ENCODE peak calls at places on chromosomes 2 and 18, in five cellular contexts. One of them, this sample, is unnamed.

GRCh38 chr2:72947947-72948346 is 30.6 kb downstream of the EMX1 start:
- DNase-seq in mesendoderm: no peak
- DNase-seq in neuronal stem cell: no peak
- DNase-seq in aorta: no peak
- DNase-seq in fibroblast of lung: no peak
- DNase-seq in this sample: no peak

GRCh38 chr2:191352536-191352935 is 107.3 kb downstream of the MYO1B start:
- DNase-seq in mesendoderm: no peak
- DNase-seq in neuronal stem cell: no peak
- DNase-seq in aorta: no peak
- DNase-seq in fibroblast of lung: peak
- DNase-seq in this sample: no peak

GRCh38 chr2:125696573-125696972 is 959.4 kb upstream of the GYPC start:
- DNase-seq in mesendoderm: no peak
- DNase-seq in neuronal stem cell: no peak
- DNase-seq in aorta: no peak
- DNase-seq in fibroblast of lung: no peak
- DNase-seq in this sample: no peak

GRCh38 chr2:26681656-26682055 is 10.9 kb upstream of the KCNK3 start:
- DNase-seq in mesendoderm: no peak
- DNase-seq in neuronal stem cell: no peak
- DNase-seq in aorta: no peak
- DNase-seq in fibroblast of lung: no peak
- DNase-seq in this sample: no peak

GRCh38 chr2:241850544-241851324 is 8.0 kb downstream of the PDCD1 start:
- DNase-seq in mesendoderm: no peak
- DNase-seq in neuronal stem cell: no peak
- DNase-seq in aorta: no peak
- DNase-seq in fibroblast of lung: no peak
- DNase-seq in this sample: no peak

GRCh38 chr18:25561923-25562322 is 210.0 kb upstream of the ZNF521 start:
- DNase-seq in mesendoderm: peak
- DNase-seq in neuronal stem cell: peak
- DNase-seq in aorta: no peak
- DNase-seq in fibroblast of lung: peak
- DNase-seq in this sample: no peak

GRCh38 chr2:38462121-38462634 is 85.1 kb upstream of the ATL2 start:
- DNase-seq in mesendoderm: no peak
- DNase-seq in neuronal stem cell: no peak
- DNase-seq in aorta: peak
- DNase-seq in fibroblast of lung: peak
- DNase-seq in this sample: no peak

GRCh38 chr18:21740474-21740723 is 193 bp upstream of the MIB1 start:
- DNase-seq in mesendoderm: no peak
- DNase-seq in neuronal stem cell: no peak
- DNase-seq in aorta: peak
- DNase-seq in fibroblast of lung: peak
- DNase-seq in this sample: peak

GRCh38 chr2:112683550-112684414 is 37.0 kb upstream of the NT5DC4 start:
- DNase-seq in mesendoderm: peak
- DNase-seq in neuronal stem cell: no peak
- DNase-seq in aorta: no peak
- DNase-seq in fibroblast of lung: no peak
- DNase-seq in this sample: no peak

GRCh38 chr2:191660575-191660974 is 17.4 kb upstream of the NABP1 start:
- DNase-seq in mesendoderm: no peak
- DNase-seq in neuronal stem cell: no peak
- DNase-seq in aorta: no peak
- DNase-seq in fibroblast of lung: no peak
- DNase-seq in this sample: no peak

GRCh38 chr2:46202987-46203386 is 94.2 kb upstream of the EPAS1 start:
- DNase-seq in mesendoderm: no peak
- DNase-seq in neuronal stem cell: no peak
- DNase-seq in aorta: no peak
- DNase-seq in fibroblast of lung: no peak
- DNase-seq in this sample: no peak

GRCh38 chr2:72142743-72143440 is 4.8 kb downstream of the CYP26B1 start:
- DNase-seq in mesendoderm: peak
- DNase-seq in neuronal stem cell: peak
- DNase-seq in aorta: peak
- DNase-seq in fibroblast of lung: no peak
- DNase-seq in this sample: no peak

GRCh38 chr2:196696423-196697073 is 57.0 kb downstream of the CCDC150 start:
- DNase-seq in mesendoderm: peak
- DNase-seq in neuronal stem cell: no peak
- DNase-seq in aorta: no peak
- DNase-seq in fibroblast of lung: peak
- DNase-seq in this sample: no peak

GRCh38 chr18:49648811-49649210 is 87.0 kb downstream of the LIPG start:
- DNase-seq in mesendoderm: no peak
- DNase-seq in neuronal stem cell: no peak
- DNase-seq in aorta: no peak
- DNase-seq in fibroblast of lung: no peak
- DNase-seq in this sample: no peak

GRCh38 chr2:221212105-221212504 is 360.0 kb downstream of the EPHA4 start:
- DNase-seq in mesendoderm: no peak
- DNase-seq in neuronal stem cell: no peak
- DNase-seq in aorta: no peak
- DNase-seq in fibroblast of lung: no peak
- DNase-seq in this sample: no peak

GRCh38 chr2:215619022-215619958 is 183.4 kb upstream of the FN1 start:
- DNase-seq in mesendoderm: peak
- DNase-seq in neuronal stem cell: peak
- DNase-seq in aorta: no peak
- DNase-seq in fibroblast of lung: peak
- DNase-seq in this sample: no peak

DNA sequence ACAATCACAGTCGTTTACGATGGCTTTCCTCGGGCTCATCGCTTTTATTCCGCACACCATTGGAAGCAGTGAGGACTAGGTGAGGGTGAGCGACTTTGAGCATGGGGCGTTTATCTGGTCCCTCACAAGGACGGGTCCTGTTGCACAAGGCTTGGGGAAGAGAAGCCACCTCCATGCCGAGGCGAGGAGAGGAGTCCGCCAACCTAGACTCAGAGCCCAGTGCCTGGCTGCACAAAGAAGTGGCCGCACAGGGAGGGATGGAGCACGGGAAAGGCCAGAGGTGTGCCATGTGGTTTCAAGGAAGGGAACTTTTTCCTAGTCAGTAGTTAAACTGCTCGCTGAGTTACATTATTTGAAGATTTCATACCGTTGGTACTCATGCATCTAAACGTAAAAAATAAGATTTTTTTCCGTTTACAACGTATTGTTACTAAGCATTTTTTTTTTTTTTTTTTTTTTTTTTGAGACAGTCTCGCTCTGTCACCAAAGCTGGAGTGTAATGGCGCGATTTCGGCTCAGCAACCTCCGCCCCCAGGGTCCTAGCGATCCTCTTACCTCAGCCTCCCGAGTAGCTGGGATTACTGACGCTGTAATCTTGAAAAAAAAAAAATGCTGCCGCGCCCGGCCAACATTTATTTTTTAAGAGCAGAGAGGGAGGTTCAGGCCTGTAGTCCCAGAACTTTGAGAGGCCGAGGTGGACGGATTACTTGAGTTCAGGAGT is 868 bp upstream of the CYP27C1 start:
- DNase-seq in mesendoderm: peak
- DNase-seq in neuronal stem cell: no peak
- DNase-seq in aorta: no peak
- DNase-seq in fibroblast of lung: peak
- DNase-seq in this sample: no peak
- H3K4me3 ChIP-seq in mesendoderm: peak
- H3K4me3 ChIP-seq in neuronal stem cell: peak
- H3K4me3 ChIP-seq in aorta: no peak
- H3K4me3 ChIP-seq in fibroblast of lung: no peak
- H3K4me3 ChIP-seq in this sample: no peak

GRCh38 chr2:82796132-82796531 is 1662.9 kb downstream of the SUCLG1 start:
- DNase-seq in mesendoderm: no peak
- DNase-seq in neuronal stem cell: no peak
- DNase-seq in aorta: no peak
- DNase-seq in fibroblast of lung: peak
- DNase-seq in this sample: no peak
- H3K4me3 ChIP-seq in mesendoderm: no peak
- H3K4me3 ChIP-seq in neuronal stem cell: no peak
- H3K4me3 ChIP-seq in aorta: no peak
- H3K4me3 ChIP-seq in fibroblast of lung: no peak
- H3K4me3 ChIP-seq in this sample: no peak

GRCh38 chr18:58495634-58496033 is 133.3 kb downstream of the ALPK2 start:
- DNase-seq in mesendoderm: no peak
- DNase-seq in neuronal stem cell: no peak
- DNase-seq in aorta: no peak
- DNase-seq in fibroblast of lung: no peak
- DNase-seq in this sample: no peak
- H3K4me3 ChIP-seq in mesendoderm: no peak
- H3K4me3 ChIP-seq in neuronal stem cell: no peak
- H3K4me3 ChIP-seq in aorta: no peak
- H3K4me3 ChIP-seq in fibroblast of lung: no peak
- H3K4me3 ChIP-seq in this sample: no peak

GRCh38 chr2:118309201-118310015 is 221.1 kb downstream of the INSIG2 start:
- DNase-seq in mesendoderm: peak
- DNase-seq in neuronal stem cell: no peak
- DNase-seq in aorta: no peak
- DNase-seq in fibroblast of lung: no peak
- DNase-seq in this sample: no peak
- H3K4me3 ChIP-seq in mesendoderm: no peak
- H3K4me3 ChIP-seq in neuronal stem cell: no peak
- H3K4me3 ChIP-seq in aorta: peak
- H3K4me3 ChIP-seq in fibroblast of lung: peak
- H3K4me3 ChIP-seq in this sample: peak

GRCh38 chr2:172106128-172106961 is 3.6 kb upstream of the DLX2 start:
- DNase-seq in mesendoderm: peak
- DNase-seq in neuronal stem cell: peak
- DNase-seq in aorta: no peak
- DNase-seq in fibroblast of lung: peak
- DNase-seq in this sample: no peak

GRCh38 chr2:172107690-172108586 is 5.2 kb upstream of the DLX2 start:
- DNase-seq in mesendoderm: peak
- DNase-seq in neuronal stem cell: peak
- DNase-seq in aorta: no peak
- DNase-seq in fibroblast of lung: no peak
- DNase-seq in this sample: no peak

GRCh38 chr2:172103471-172104292 is 982 bp upstream of the DLX2 start:
- DNase-seq in mesendoderm: peak
- DNase-seq in neuronal stem cell: peak
- DNase-seq in aorta: peak
- DNase-seq in fibroblast of lung: peak
- DNase-seq in this sample: peak

GRCh38 chr2:172102858-172103359 is at the start of gene DLX2:
- DNase-seq in mesendoderm: peak
- DNase-seq in neuronal stem cell: peak
- DNase-seq in aorta: peak
- DNase-seq in fibroblast of lung: peak
- DNase-seq in this sample: peak

DNA sequence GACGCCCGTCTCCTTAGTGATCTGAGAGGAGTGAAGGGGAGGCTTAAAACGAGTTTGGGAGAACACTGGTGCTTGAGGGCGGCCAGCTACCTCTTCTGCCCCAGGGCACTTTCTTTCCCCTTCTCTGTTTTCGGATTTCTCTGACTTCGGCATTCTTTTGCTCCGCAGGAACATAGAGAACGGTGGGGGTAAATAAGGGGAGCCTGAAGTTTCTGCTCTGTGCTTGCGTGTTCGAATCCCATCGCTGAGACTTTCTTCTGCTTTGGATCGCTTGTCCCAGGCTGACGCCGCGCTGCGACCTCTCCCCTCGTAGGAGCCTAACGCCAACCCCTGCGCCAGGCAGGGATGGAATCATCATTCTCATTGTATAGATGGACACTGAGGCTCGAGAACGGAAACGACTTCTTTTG is 3.0 kb upstream of the DLX2 start:
- DNase-seq in mesendoderm: peak
- DNase-seq in neuronal stem cell: peak
- DNase-seq in aorta: no peak
- DNase-seq in fibroblast of lung: no peak
- DNase-seq in this sample: no peak
- H3K4me3 ChIP-seq in mesendoderm: no peak
- H3K4me3 ChIP-seq in neuronal stem cell: peak
- H3K4me3 ChIP-seq in aorta: no peak
- H3K4me3 ChIP-seq in fibroblast of lung: peak
- H3K4me3 ChIP-seq in this sample: no peak

This sample was measured in effector memory CD4-positive, alpha-beta T cell.